ENCODE peak calls at places on chromosomes 5 and 9, in eight cellular contexts. A, X, B, Z, S, M, N and D are unnamed samples.
A peak's percentile ranks its signal among the peaks of the same experiment; 100 is the strongest.

GRCh38 chr9:26326473-26327044 is 566.0 kb downstream of the CAAP1 start:
- DNase-seq in S (peak; percentile 37), X (no peak), M (no peak), A (no peak), N (peak; percentile 6), B (peak; percentile 16), Z (no peak), D (no peak)

GRCh38 chr5:142874537-142874936 is 104.4 kb downstream of the ARHGAP26 start:
- DNase-seq in M (peak; percentile 85), Z (no peak), A (no peak), S (peak; percentile 97), X (peak; percentile 80), B (peak; percentile 95), N (peak; percentile 73), D (peak; percentile 57)

GRCh38 chr5:5637163-5637562 is 214.7 kb downstream of the ICE1 start:
- DNase-seq in Z (no peak), N (no peak), S (no peak), M (no peak), B (no peak), X (no peak), A (no peak), D (no peak)

GRCh38 chr5:142063878-142064331 is 44.7 kb upstream of the NDFIP1 start:
- DNase-seq in B (peak; percentile 13), A (peak; percentile 80), S (peak; percentile 58), N (no peak), X (peak; percentile 84), Z (peak; percentile 35), M (peak; percentile 79), D (peak; percentile 66)

GRCh38 chr5:38291355-38291754 is 33.0 kb downstream of the EGFLAM start:
- DNase-seq in X (no peak), M (no peak), S (no peak), A (no peak), N (no peak), B (no peak), Z (no peak), D (no peak)

GRCh38 chr9:116506685-116507084 is 180.4 kb upstream of the TRIM32 start:
- DNase-seq in A (no peak), X (no peak), M (no peak), Z (no peak), S (no peak), B (no peak), N (no peak), D (no peak)

GRCh38 chr5:51384281-51384840 is 1.1 kb downstream of the ISL1 start:
- DNase-seq in S (no peak), Z (no peak), N (no peak), A (no peak), X (no peak), B (no peak), M (no peak), D (no peak)

GRCh38 chr9:121819511-121820231 is 168.2 kb downstream of the DAB2IP start:
- DNase-seq in Z (no peak), B (no peak), A (no peak), M (no peak), X (no peak), N (no peak), S (no peak), D (no peak)

GRCh38 chr9:114662081-114662989 is 4.7 kb upstream of the TEX53 start:
- DNase-seq in X (no peak), A (no peak), B (peak; percentile 54), N (peak; percentile 92), S (peak; percentile 53), M (peak; percentile 16), Z (no peak), D (no peak)

GRCh38 chr9:129164246-129164930 is 13.7 kb downstream of the IER5L start:
- DNase-seq in A (peak; percentile 90), S (peak; percentile 72), Z (no peak), M (no peak), X (no peak), N (no peak), B (peak; percentile 62), D (peak; percentile 76)

GRCh38 chr9:114282926-114283325 is 40.0 kb upstream of the ORM1 start:
- DNase-seq in Z (no peak), A (peak; percentile 39), X (peak; percentile 3), S (peak; percentile 3), B (no peak), N (no peak), M (peak; percentile 1), D (peak; percentile 35)

GRCh38 chr9:114400219-114400618 is 12.4 kb upstream of the AKNA start:
- DNase-seq in A (no peak), X (no peak), N (no peak), Z (no peak), M (no peak), B (no peak), S (no peak), D (no peak)

GRCh38 chr9:88651682-88652633 is 117.0 kb downstream of the NXNL2 start:
- DNase-seq in S (peak; percentile 54), M (peak; percentile 79), X (no peak), N (peak; percentile 67), Z (peak; percentile 62), B (peak; percentile 67), A (peak; percentile 96), D (peak; percentile 96)

DNA sequence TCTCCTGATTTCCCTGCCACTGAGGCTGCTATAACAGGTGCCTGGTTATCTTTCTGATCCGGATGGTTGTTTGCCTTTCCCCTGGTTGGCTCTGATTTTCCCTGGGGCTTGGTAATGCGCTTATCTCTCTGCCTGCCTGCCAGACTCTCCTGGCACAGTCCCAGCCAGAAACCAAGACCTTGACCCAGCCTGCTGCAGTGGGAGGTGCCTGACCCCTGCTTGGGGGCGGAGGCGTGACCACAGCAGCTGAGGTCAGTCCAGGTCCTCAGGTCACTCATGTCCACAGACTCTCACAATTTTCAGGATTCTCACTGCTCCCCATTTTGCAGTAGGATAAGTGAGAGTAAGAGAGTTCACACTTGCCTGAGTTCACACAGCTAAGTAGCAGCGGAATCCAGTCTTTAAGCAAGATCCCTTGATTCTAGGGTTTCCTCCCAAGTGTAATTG is 24.4 kb upstream of the SYNPO start:
- DNase-seq in X (no peak), A (no peak), M (peak; percentile 85), B (peak; percentile 82), N (no peak), S (peak; percentile 84), Z (no peak), D (peak; percentile 70)
- H3K4me1 ChIP-seq in X (peaks cover 48% of the 10 kb centered on the region), A (peaks cover 59% of the 10 kb centered on the region), M (peaks cover 92% of the 10 kb centered on the region), B (peaks cover 54% of the 10 kb centered on the region), N (peaks cover 9% of the 10 kb centered on the region), S (peaks cover 92% of the 10 kb centered on the region), Z (peaks cover 86% of the 10 kb centered on the region), D (peaks cover 54% of the 10 kb centered on the region)

DNA sequence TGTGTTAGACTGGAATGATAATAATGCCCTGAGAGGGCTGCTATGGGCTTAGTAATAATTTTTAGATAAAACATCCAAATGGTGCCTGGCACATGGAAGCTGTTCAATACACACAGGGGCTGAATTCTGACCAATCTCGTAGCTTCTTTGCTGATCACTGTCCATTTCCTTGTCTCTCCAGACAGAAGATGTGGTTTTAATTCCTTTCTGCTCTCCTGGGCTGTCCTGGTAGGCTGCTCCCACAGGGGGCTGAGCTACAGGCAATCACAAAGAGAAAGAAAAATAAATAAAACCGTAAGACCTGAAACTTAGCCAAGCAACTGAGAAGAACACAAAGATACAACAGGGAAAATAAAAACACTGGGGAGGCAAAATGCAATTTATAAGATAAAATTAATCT is 136.5 kb downstream of the CDK5RAP2 start:
- DNase-seq in M (no peak), X (no peak), N (no peak), B (no peak), S (no peak), A (no peak), Z (no peak), D (no peak)
- H3K27ac ChIP-seq in M (no peak overlapping the region), X (no peak overlapping the region), N (no peak overlapping the region), B (no peak overlapping the region), S (no peak overlapping the region), A (no peak overlapping the region), Z (no peak overlapping the region), D (no peak overlapping the region)

GRCh38 chr9:90033030-90033650 is 428.3 kb downstream of the GADD45G start:
- DNase-seq in A (no peak), Z (no peak), X (peak; percentile 35), N (no peak), M (no peak), B (no peak), S (no peak), D (no peak)
- TF ChIP-seq POLR2A in A (no peak), Z (no peak), X (no peak), N (no peak), M (no peak), B (no peak), S (no peak), D (no peak)

GRCh38 chr5:157827429-157827828 is 31.5 kb downstream of the CLINT1 start:
- DNase-seq in X (no peak), A (no peak), S (no peak), M (no peak), Z (no peak), B (no peak), N (no peak), D (no peak)

GRCh38 chr5:157821822-157822622 is 36.9 kb downstream of the CLINT1 start:
- DNase-seq in S (no peak), A (no peak), M (no peak), X (no peak), Z (no peak), B (no peak), N (no peak), D (no peak)

GRCh38 chr5:157821405-157821804 is 37.5 kb downstream of the CLINT1 start:
- DNase-seq in M (no peak), X (no peak), A (no peak), S (no peak), Z (no peak), B (no peak), N (no peak), D (no peak)

GRCh38 chr5:157820593-157821252 is 38.2 kb downstream of the CLINT1 start:
- DNase-seq in N (peak; percentile 20), X (no peak), S (no peak), M (peak; percentile 22), Z (no peak), A (no peak), B (no peak), D (no peak)

GRCh38 chr5:157823655-157824054 is 35.3 kb downstream of the CLINT1 start:
- DNase-seq in Z (no peak), A (no peak), N (no peak), X (no peak), B (no peak), M (no peak), S (no peak), D (no peak)
- H3K4me1 ChIP-seq in Z (peaks cover 56% of the 10 kb centered on the region), A (peaks cover 97% of the 10 kb centered on the region), N (peaks cover 45% of the 10 kb centered on the region), X (peaks cover 28% of the 10 kb centered on the region), B (peaks cover 39% of the 10 kb centered on the region), M (peaks cover 68% of the 10 kb centered on the region), S (peaks cover 56% of the 10 kb centered on the region), D (peaks cover 8% of the 10 kb centered on the region)

GRCh38 chr9:72539824-72540347 is 18.5 kb downstream of the TMC1 start:
- DNase-seq in S (no peak), A (no peak), M (no peak), X (no peak), Z (no peak), B (no peak), N (no peak), D (no peak)

GRCh38 chr9:72538926-72539702 is 17.7 kb downstream of the TMC1 start:
- DNase-seq in X (no peak), A (no peak), M (no peak), Z (no peak), S (no peak), B (no peak), N (no peak), D (no peak)

GRCh38 chr9:72537671-72538070 is 16.3 kb downstream of the TMC1 start:
- DNase-seq in S (no peak), A (no peak), X (no peak), B (no peak), N (no peak), Z (no peak), M (no peak), D (no peak)

GRCh38 chr9:72542917-72543316 is 21.5 kb downstream of the TMC1 start:
- DNase-seq in M (no peak), B (no peak), S (no peak), A (no peak), X (no peak), Z (no peak), N (no peak), D (no peak)

GRCh38 chr9:72540348-72540873 is 19.0 kb downstream of the TMC1 start:
- DNase-seq in M (no peak), B (no peak), A (no peak), N (no peak), X (no peak), Z (no peak), S (peak; percentile 23), D (no peak)
- H3K27ac ChIP-seq in M (no peak overlapping the region), B (no peak overlapping the region), A (no peak overlapping the region), N (peak overlapping the region; percentile 70), X (no peak overlapping the region), Z (no peak overlapping the region), S (no peak overlapping the region), D (no peak overlapping the region)